ENCODE peak calls at places on chromosomes 11 and 22, in eight cellular contexts. B is stomach, P is GM12878, F is spleen, R is HCT116, D is HL-60, O is vagina, L is sigmoid colon. T is an unnamed sample.

GRCh38 chr22:46509416-46510089 is 27.9 kb downstream of the CELSR1 start:
- DNase-seq in B (no peak), P (no peak), F (no peak), R (no peak), D (no peak), O (no peak), L (no peak), T (peak; percentile 54)

GRCh38 chr11:84549221-84549620 is 1077.9 kb downstream of the DLG2 start:
- DNase-seq in B (no peak), P (no peak), F (no peak), R (no peak), D (no peak), O (no peak), L (no peak), T (no peak)

GRCh38 chr11:111148953-111149352 is 96.6 kb upstream of the POU2AF2 start:
- DNase-seq in B (no peak), P (no peak), F (no peak), R (no peak), D (no peak), O (no peak), L (no peak), T (no peak)

GRCh38 chr22:19723165-19723989 is at the start of gene GP1BB:
- DNase-seq in B (peak; percentile 68), P (no peak), F (no peak), R (no peak), D (peak; percentile 54), O (no peak), L (no peak), T (peak; percentile 90)

GRCh38 chr11:73221451-73221850 is 3.4 kb downstream of the P2RY2 start:
- DNase-seq in B (no peak), P (no peak), F (peak; percentile 41), R (no peak), D (peak; percentile 32), O (no peak), L (peak; percentile 38), T (no peak)

GRCh38 chr11:64359712-64360402 is 895 bp downstream of the RPS6KA4 start:
- DNase-seq in B (peak; percentile 46), P (no peak), F (no peak), R (no peak), D (peak; percentile 73), O (no peak), L (no peak), T (peak; percentile 88)

GRCh38 chr22:17243524-17243923 is 24.3 kb upstream of the ADA2 start:
- DNase-seq in B (no peak), P (peak; percentile 84), F (peak; percentile 82), R (no peak), D (no peak), O (no peak), L (no peak), T (no peak)

GRCh38 chr11:116702772-116703360 is 69.9 kb downstream of the BUD13 start:
- DNase-seq in B (no peak), P (no peak), F (peak; percentile 15), R (no peak), D (no peak), O (no peak), L (peak; percentile 4), T (no peak)

DNA sequence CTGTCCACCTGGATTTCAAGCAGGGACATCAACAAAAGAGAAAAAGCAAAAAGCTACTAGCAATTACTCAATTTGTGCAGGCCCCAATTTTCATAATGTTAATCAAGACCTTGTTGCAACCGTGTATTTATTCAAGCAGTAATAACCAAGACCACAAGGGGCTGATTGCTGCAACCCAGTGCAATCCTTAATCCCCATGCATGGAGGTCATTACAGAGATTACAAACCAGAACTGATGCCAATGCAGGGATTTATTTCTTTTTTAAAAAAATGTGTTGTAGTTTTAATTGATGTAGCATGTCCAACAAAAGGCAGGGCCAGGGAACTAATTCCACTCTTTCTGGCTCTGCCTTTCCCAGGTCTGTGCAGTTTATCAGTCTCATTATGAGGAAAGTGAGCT is 18.4 kb downstream of the TECTA start:
- DNase-seq in B (no peak), P (no peak), F (no peak), R (no peak), D (no peak), O (no peak), L (no peak), T (no peak)
- TF ChIP-seq CTCF in B (no peak), P (no peak), F (no peak), R (no peak), D (no peak), O (no peak), L (no peak), T (no peak)

DNA sequence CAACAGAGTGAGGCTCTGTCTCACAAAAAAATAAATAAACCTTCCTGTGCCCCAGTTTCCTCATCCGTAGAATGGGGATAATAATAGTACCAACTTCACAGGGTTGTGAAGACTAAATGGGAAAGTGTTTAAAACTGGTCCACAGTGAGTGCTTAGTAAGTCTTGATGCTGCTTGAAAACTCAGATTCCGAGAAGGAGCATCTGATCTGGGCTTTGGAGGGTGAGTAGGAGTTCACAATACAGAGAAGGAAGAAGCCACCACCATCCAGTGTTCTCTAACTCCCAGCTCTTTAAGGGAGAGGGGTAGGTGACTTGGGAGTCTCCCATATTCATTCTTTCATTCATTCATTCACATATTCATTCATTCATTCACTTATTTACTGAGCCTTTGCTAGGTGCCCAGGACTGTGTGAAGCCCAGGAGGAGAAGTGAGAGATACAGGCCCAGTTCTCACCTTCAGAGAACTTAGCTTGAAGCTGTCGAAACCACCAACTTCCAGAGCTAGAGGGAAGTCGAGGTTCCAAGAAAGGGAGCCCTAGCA is 17.7 kb downstream of the CYTH4 start:
- DNase-seq in B (no peak), P (no peak), F (no peak), R (no peak), D (no peak), O (no peak), L (no peak), T (no peak)
- TF ChIP-seq POLR2AphosphoS5 in B (no peak), P (no peak), F (no peak), R (no peak), D (no peak), O (no peak), L (no peak), T (no peak)

GRCh38 chr11:65718964-65719492 is 1.6 kb downstream of the RNASEH2C start:
- DNase-seq in B (peak; percentile 43), P (no peak), F (no peak), R (no peak), D (no peak), O (no peak), L (no peak), T (no peak)

GRCh38 chr11:65720237-65720934 is at the start of gene RNASEH2C:
- DNase-seq in B (peak; percentile 86), P (peak; percentile 38), F (peak; percentile 95), R (peak; percentile 77), D (peak; percentile 85), O (no peak), L (peak; percentile 91), T (peak; percentile 95)

GRCh38 chr11:65717906-65718305 is 2.7 kb downstream of the RNASEH2C start:
- DNase-seq in B (no peak), P (no peak), F (no peak), R (no peak), D (no peak), O (no peak), L (no peak), T (no peak)

GRCh38 chr11:65718531-65718930 is 2.1 kb downstream of the RNASEH2C start:
- DNase-seq in B (no peak), P (no peak), F (no peak), R (no peak), D (no peak), O (no peak), L (no peak), T (no peak)

GRCh38 chr11:65719887-65720236 is 736 bp downstream of the RNASEH2C start:
- DNase-seq in B (no peak), P (no peak), F (no peak), R (no peak), D (peak; percentile 70), O (no peak), L (no peak), T (no peak)
- TF ChIP-seq CTCF in B (no peak), P (peak; percentile 11), F (no peak), R (no peak), D (no peak), O (no peak), L (no peak), T (no peak)

DNA sequence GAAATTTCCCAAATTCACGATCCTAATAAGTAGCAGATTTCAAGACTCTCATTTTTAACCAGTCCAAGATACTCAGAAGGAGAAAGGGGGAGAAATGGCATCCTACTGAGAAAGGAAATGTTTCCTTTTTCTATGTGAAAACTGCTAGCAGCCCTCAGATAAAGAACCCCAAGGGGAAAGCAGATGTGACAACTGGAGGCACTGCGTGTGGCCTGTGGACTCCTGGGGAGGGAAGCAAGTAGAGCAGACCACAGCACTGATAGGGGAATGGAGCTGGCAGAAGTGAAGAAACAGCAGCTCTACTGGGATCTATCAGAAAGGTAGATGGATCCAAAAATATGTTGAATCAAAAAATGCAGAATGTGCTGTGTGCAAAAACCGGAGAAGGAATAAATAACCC is 239.7 kb upstream of the API5 start:
- DNase-seq in B (no peak), P (no peak), F (no peak), R (no peak), D (no peak), O (no peak), L (no peak), T (no peak)
- TF ChIP-seq POLR2AphosphoS5 in B (no peak), P (no peak), F (no peak), R (no peak), D (no peak), O (no peak), L (no peak), T (no peak)

GRCh38 chr22:42548597-42549328 is 5.0 kb upstream of the SERHL2 start:
- DNase-seq in B (no peak), P (no peak), F (no peak), R (no peak), D (no peak), O (no peak), L (no peak), T (no peak)

GRCh38 chr22:42549329-42550060 is 4.3 kb upstream of the SERHL2 start:
- DNase-seq in B (no peak), P (no peak), F (no peak), R (no peak), D (no peak), O (no peak), L (no peak), T (no peak)

GRCh38 chr22:42553475-42554361 is at the start of gene SERHL2:
- DNase-seq in B (peak; percentile 92), P (peak; percentile 28), F (peak; percentile 95), R (no peak), D (peak; percentile 76), O (no peak), L (peak; percentile 95), T (peak; percentile 94)
- TF ChIP-seq CTCF in B (no peak), P (no peak), F (no peak), R (no peak), D (no peak), O (no peak), L (no peak), T (no peak)

DNA sequence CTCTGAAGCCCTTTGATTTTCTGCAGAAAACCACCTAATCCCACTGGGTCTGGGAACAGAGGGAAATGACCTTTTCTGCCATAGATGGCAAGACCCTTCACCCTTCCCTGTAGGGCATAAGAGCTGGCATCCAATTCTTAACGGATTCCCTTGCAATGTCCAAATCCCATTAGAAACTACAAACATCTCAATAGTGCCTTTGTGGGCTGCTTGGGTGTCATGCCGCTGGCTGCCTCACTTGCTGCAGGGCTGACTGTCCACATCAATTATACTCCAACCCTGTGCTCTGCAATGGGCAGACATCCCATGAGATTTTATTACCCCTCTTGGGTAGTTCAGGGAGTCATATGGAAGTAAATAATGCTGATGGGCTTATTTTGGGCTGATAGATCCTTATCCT is 7.2 kb downstream of the GRAP2 start:
- DNase-seq in B (no peak), P (no peak), F (no peak), R (no peak), D (no peak), O (no peak), L (no peak), T (no peak)
- TF ChIP-seq POLR2AphosphoS5 in B (no peak), P (no peak), F (no peak), R (no peak), D (no peak), O (no peak), L (no peak), T (no peak)

GRCh38 chr11:102794382-102794781 is 3.6 kb downstream of the MMP1 start:
- DNase-seq in B (no peak), P (no peak), F (no peak), R (peak; percentile 59), D (peak; percentile 9), O (no peak), L (no peak), T (no peak)
- TF ChIP-seq CTCF in B (no peak), P (peak; percentile 57), F (no peak), R (peak; percentile 85), D (no peak), O (no peak), L (no peak), T (no peak)

T was measured in upper lobe of left lung.